ENCODE peak calls at places on chromosome 1, in eight cellular contexts. Q is MM.1S; X is pancreas; R is hepatocyte; J is thoracic aorta; D is effector memory CD4-positive, alpha-beta T cell; G is RWPE1; M is adrenal gland. W is an unnamed sample.
A peak's percentile ranks its signal among the peaks of the same experiment; 100 is the strongest.

GRCh38 chr1:111032295-111032897 is 68.7 kb upstream of the LRIF1 start:
- DNase-seq in R (peak; percentile 58), D (no peak), J (no peak), M (no peak), X (no peak), G (peak; percentile 44), Q (peak; percentile 46), W (peak; percentile 78)

GRCh38 chr1:86705633-86705985 is 1.2 kb downstream of the SH3GLB1 start:
- DNase-seq in Q (peak; percentile 13), R (no peak), J (no peak), D (no peak), M (no peak), X (no peak), G (no peak), W (no peak)

GRCh38 chr1:147719029-147719703 is 41.2 kb downstream of the GJA5 start:
- DNase-seq in J (no peak), Q (no peak), M (no peak), D (no peak), X (no peak), G (no peak), R (no peak), W (no peak)

GRCh38 chr1:65429806-65430205 is 9.3 kb downstream of the LEPR start:
- DNase-seq in J (no peak), D (no peak), R (no peak), Q (no peak), G (peak; percentile 83), X (no peak), M (peak; percentile 74), W (no peak)

GRCh38 chr1:160981584-160982411 is 27.2 kb upstream of the ITLN2 start:
- DNase-seq in M (no peak), D (no peak), Q (no peak), G (no peak), J (no peak), R (no peak), X (no peak), W (peak; percentile 98)

GRCh38 chr1:160460683-160461287 is 60.4 kb downstream of the VANGL2 start:
- DNase-seq in M (no peak), G (no peak), R (no peak), X (no peak), D (no peak), Q (peak; percentile 5), J (no peak), W (no peak)

GRCh38 chr1:226060976-226061792 is 1.3 kb upstream of the H3-3A start:
- DNase-seq in Q (no peak), G (no peak), M (no peak), J (no peak), R (no peak), X (no peak), D (no peak), W (no peak)

GRCh38 chr1:157969693-157970485 is 23.6 kb upstream of the KIRREL1 start:
- DNase-seq in D (no peak), J (peak; percentile 38), X (no peak), M (peak; percentile 39), Q (peak; percentile 55), G (peak; percentile 78), R (peak; percentile 68), W (peak; percentile 84)

GRCh38 chr1:225808136-225808535 is 1.8 kb upstream of the EPHX1 start:
- DNase-seq in R (no peak), D (no peak), M (no peak), X (no peak), Q (no peak), G (no peak), J (no peak), W (no peak)

GRCh38 chr1:179108644-179109043 is 26.8 kb downstream of the TOR3A start:
- DNase-seq in J (no peak), G (no peak), R (no peak), X (no peak), M (no peak), Q (no peak), D (no peak), W (no peak)

GRCh38 chr1:179104851-179105250 is 23.0 kb downstream of the TOR3A start:
- DNase-seq in R (no peak), Q (no peak), X (no peak), D (no peak), G (no peak), J (no peak), M (no peak), W (no peak)

GRCh38 chr1:179107706-179108629 is 26.1 kb downstream of the TOR3A start:
- DNase-seq in X (no peak), D (no peak), G (no peak), R (no peak), J (no peak), Q (peak; percentile 3), M (peak; percentile 41), W (no peak)

GRCh38 chr1:179103999-179104398 is 22.1 kb downstream of the TOR3A start:
- DNase-seq in Q (no peak), X (no peak), D (no peak), R (no peak), G (no peak), J (no peak), M (no peak), W (no peak)

DNA sequence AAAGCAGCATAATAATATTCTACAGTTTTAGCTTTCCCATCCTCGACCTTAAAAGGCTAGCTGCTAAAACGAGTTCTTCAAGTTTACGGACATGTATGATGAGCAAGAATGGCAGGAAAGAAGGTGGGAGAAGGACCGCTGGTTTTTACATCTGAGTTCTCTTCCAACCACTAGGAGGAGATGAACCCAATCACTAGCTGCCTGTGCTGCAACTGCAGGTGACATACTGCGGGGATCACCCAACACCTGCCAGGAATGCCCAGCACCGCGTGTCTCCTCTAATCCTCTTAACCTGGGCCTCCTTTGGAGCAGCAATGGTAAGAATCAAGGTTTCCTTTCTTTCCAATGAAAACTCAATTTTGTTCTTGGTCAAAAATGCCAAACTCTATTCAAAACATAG is 23.5 kb downstream of the TOR3A start:
- DNase-seq in Q (peak; percentile 28), R (peak; percentile 59), J (no peak), X (no peak), G (peak; percentile 41), M (no peak), D (no peak), W (peak; percentile 89)
- H3K27ac ChIP-seq in Q (no peak overlapping the region), R (no peak overlapping the region), J (no peak overlapping the region), X (no peak overlapping the region), G (no peak overlapping the region), M (no peak overlapping the region), D (no peak overlapping the region), W (no peak overlapping the region)

DNA sequence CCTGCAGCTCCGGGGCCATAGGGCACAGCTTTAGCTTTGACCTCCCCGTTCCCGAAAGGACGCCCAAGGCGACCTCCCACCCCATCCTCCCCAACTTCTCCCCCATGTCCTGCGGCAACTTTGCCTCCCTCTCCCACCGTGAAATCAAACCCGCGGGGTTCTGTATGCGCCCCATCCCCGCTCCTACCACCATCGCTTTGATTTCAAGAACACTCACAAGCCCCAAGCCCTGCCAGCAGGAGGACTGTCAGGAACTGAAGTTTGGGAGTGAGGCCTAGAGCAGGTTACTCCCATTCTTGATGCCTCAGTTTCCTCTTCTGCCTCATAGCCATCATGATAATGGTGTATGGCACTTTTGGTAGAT is 2.3 kb downstream of the PTPRU start:
- DNase-seq in Q (no peak), G (no peak), J (no peak), D (no peak), M (no peak), X (no peak), R (no peak), W (peak; percentile 47)
- H3K27ac ChIP-seq in Q (no peak overlapping the region), G (peak overlapping the region; percentile 91), J (peak overlapping the region; percentile 76), D (no peak overlapping the region), M (no peak overlapping the region), X (peak overlapping the region; percentile 55), R (peak overlapping the region; percentile 88), W (no peak overlapping the region)

GRCh38 chr1:17112076-17112475 is 7.2 kb downstream of the PADI2 start:
- DNase-seq in D (no peak), X (no peak), Q (no peak), J (no peak), R (no peak), G (no peak), M (no peak), W (no peak)

GRCh38 chr1:17113973-17114372 is 5.3 kb downstream of the PADI2 start:
- DNase-seq in X (no peak), G (no peak), Q (no peak), D (no peak), J (no peak), R (no peak), M (peak; percentile 89), W (no peak)

GRCh38 chr1:17109897-17110554 is 9.2 kb downstream of the PADI2 start:
- DNase-seq in Q (no peak), D (no peak), J (no peak), M (no peak), X (no peak), G (no peak), R (peak; percentile 71), W (no peak)

GRCh38 chr1:17110555-17110926 is 8.7 kb downstream of the PADI2 start:
- DNase-seq in Q (no peak), R (no peak), G (no peak), M (no peak), X (no peak), D (no peak), J (no peak), W (no peak)

DNA sequence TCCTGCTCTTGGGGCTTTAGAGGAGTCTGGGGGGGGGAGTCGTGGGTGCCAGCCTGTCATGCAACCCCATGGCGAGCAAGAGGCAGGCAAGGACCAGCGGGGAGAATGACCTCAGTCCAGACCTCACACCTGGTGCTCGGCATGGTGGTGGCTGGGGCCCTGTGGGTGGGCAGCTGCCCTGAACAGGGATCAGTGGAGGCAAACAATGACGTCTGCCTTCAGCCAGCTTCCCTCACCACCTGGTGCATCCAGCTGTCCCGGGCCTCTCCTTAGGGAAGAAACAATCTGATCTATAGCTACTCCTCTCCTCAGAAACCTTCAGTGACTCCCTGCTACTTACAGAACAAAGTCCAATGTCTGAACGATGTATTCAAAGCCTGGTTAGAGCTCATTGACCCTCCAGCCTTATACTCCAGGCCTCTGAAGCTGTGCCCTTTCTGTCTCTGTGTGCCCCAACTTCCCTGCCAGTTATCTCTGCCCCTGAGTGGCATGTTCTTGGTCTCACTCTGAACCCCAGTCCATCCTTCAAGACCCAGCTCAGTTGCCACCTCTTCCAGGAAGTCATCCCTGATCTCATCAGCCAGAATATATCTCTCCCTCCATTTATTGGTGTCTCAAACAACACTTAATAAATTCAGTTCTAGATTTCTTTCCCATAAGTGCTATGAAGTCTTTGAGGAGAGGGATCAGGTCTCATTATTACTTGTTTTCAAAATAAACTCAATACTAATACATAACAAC is 6.6 kb downstream of the PADI2 start:
- DNase-seq in J (no peak), X (no peak), D (no peak), R (no peak), M (no peak), Q (no peak), G (no peak), W (no peak)
- H3K27ac ChIP-seq in J (no peak overlapping the region), X (no peak overlapping the region), D (no peak overlapping the region), R (peak overlapping the region; percentile 37), M (no peak overlapping the region), Q (no peak overlapping the region), G (no peak overlapping the region), W (no peak overlapping the region)

DNA sequence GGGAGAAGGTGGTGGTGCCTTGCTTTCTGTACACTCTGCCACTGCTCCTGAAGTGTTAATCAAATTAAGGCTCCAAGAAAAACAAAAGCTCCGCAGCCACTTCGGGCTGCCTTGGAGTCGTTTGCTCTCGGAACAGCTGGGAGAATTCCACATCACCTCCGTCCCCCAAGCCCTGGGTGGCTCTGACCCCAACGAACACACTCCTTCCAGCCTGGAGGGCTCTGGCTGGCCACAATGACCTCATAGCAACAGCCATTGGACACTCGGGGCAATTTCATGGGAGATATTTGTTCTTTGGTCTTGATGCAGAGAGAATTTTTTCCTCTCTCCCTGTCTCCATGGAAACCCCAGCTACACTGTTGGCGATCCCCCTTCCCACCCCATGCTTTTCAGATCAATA is 1.4 kb downstream of the WNT4 start:
- DNase-seq in X (no peak), R (no peak), M (no peak), G (no peak), Q (no peak), D (no peak), J (no peak), W (no peak)
- H3K27ac ChIP-seq in X (no peak overlapping the region), R (no peak overlapping the region), M (no peak overlapping the region), G (peak overlapping the region; percentile 88), Q (no peak overlapping the region), D (no peak overlapping the region), J (no peak overlapping the region), W (no peak overlapping the region)